ENCODE peak calls at places on chromosomes 5 and 9, in four cellular contexts. F is thoracic aorta, S is A549, C is WERI-Rb-1. E is an unnamed sample.

GRCh38 chr9:97714435-97714834 is 17.3 kb upstream of the XPA start:
- DNase-seq in F (no peak), S (peak; percentile 82), C (no peak), E (peak; percentile 44)

GRCh38 chr9:117744856-117745389 is 40.7 kb downstream of the TLR4 start:
- DNase-seq in F (no peak), S (no peak), C (no peak), E (no peak)

GRCh38 chr9:114117996-114118830 is 19.1 kb upstream of the KIF12 start:
- DNase-seq in C (no peak), S (no peak), F (no peak), E (no peak)

GRCh38 chr5:98514106-98514665 is 259.3 kb upstream of the RGMB start:
- DNase-seq in C (no peak), F (no peak), S (no peak), E (no peak)

GRCh38 chr5:42912184-42912766 is 100.6 kb upstream of the SELENOP start:
- DNase-seq in C (no peak), F (no peak), S (peak; percentile 73), E (peak; percentile 47)

GRCh38 chr5:69083412-69083811 is 10.4 kb upstream of the SLC30A5 start:
- DNase-seq in F (no peak), C (peak; percentile 53), S (peak; percentile 66), E (no peak)

GRCh38 chr9:3125602-3126392 is 281.9 kb upstream of the PUM3 start:
- DNase-seq in C (no peak), S (no peak), F (no peak), E (no peak)

GRCh38 chr5:6632324-6632930 is 417 bp downstream of the NSUN2 start:
- DNase-seq in S (no peak), F (no peak), C (peak; percentile 43), E (no peak)

GRCh38 chr5:68011259-68011760 is 204.2 kb upstream of the PIK3R1 start:
- DNase-seq in F (no peak), C (no peak), S (no peak), E (no peak)

GRCh38 chr5:104177651-104178050 is 615.1 kb upstream of the NUDT12 start:
- DNase-seq in S (no peak), F (no peak), C (no peak), E (no peak)

GRCh38 chr5:148230240-148230639 is 8.1 kb upstream of the MARCOL start:
- DNase-seq in C (no peak), F (no peak), S (no peak), E (no peak)

GRCh38 chr5:148228392-148228984 is 9.8 kb upstream of the MARCOL start:
- DNase-seq in F (no peak), C (no peak), S (no peak), E (no peak)

GRCh38 chr5:148224131-148224742 is 14.1 kb upstream of the MARCOL start:
- DNase-seq in F (no peak), S (no peak), C (no peak), E (no peak)

DNA sequence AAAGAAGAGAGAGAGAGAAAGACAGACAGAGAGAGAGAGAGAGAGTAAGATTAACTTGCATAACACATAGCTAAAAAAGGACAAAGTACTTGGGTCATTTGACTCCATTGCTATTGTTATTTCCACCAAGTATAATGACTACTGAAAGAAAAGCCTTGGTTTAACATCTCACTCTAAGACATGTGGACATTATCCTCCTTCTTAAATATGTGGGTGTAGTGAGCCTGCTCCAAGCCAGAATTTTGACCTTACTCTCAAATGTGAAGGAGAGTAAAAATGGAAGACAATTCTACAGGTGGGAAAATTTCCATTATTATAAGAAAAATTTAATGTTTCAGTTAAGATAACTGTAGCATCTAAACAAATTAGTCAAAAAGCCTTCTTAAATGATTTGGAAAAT is 8.5 kb upstream of the MARCOL start:
- DNase-seq in F (no peak), S (no peak), C (no peak), E (no peak)
- H3K4me3 ChIP-seq in F (no peak overlapping the region), S (no peak overlapping the region), C (no peak overlapping the region), E (no peak overlapping the region)

DNA sequence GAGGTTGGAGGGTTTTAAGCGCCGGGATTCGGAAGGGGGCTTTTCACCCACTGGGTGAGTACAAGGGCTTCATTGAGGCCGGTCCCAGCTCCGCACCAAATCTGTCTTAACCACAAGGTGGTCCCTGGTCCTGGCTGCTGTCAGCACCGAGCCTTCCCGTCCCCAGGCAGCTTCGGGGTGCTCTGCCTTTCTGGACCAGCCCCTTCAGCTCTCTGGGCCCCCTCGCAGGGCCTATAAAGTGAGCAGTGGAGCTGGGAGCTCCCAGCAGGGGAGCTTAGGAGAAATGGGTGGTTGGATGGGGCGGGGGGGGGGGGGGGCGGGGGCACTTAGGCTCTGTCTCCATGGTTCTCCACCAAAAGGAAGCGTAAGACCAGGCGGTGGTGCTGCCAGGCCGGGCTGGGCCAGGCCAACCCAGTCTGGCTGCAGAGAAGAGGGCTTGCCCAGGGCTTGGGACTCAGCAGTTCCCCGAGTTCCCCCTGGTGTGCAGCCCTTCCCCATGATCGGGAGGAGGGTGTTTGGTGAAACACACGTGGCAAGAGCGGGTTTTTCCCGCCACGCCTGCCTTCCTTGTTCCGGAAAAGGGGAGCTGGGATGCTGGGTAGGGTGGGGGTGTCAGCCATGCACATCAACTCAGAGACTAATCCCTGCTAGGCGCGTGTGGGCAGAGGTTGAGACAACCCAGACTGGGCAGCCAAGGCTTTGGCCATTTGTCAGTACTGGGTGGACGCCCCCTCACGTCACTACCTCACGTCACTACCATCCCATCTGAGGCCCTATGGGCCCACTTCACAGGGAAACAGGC is 32.7 kb downstream of the PRRX2 start:
- DNase-seq in C (no peak), S (no peak), F (peak; percentile 84), E (no peak)
- H3K4me3 ChIP-seq in C (peak overlapping the region; percentile 39), S (peak overlapping the region; percentile 64), F (peak overlapping the region; percentile 65), E (no peak overlapping the region)

GRCh38 chr9:6600426-6600825 is 45.1 kb downstream of the GLDC start:
- DNase-seq in F (no peak), S (no peak), C (no peak), E (no peak)

GRCh38 chr9:6600006-6600405 is 45.5 kb downstream of the GLDC start:
- DNase-seq in S (no peak), F (no peak), C (no peak), E (no peak)

GRCh38 chr9:6610073-6610472 is 35.5 kb downstream of the GLDC start:
- DNase-seq in S (no peak), C (no peak), F (no peak), E (no peak)

GRCh38 chr9:6609499-6610016 is 36.0 kb downstream of the GLDC start:
- DNase-seq in S (no peak), F (no peak), C (no peak), E (no peak)

DNA sequence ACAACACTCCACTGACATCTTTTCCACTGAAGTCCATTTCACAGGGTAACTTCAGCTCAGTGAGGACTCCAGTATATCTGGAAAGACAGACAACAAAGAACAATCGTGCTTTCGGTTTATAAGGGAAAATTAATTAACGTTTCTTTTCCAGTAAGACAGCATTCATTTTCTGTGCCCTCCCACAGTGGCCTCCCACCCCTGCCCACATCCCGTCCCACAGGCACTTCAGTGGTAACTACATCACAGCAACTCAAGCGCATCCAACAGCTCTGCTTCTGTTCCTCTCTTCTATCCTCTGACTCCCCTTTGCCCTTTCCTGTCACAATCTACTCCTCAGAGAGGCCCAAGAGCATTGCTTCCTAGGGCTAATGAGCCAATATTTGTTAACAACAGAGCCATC is 40.3 kb downstream of the GLDC start:
- DNase-seq in F (no peak), C (no peak), S (no peak), E (peak; percentile 79)
- H3K4me3 ChIP-seq in F (no peak overlapping the region), C (no peak overlapping the region), S (no peak overlapping the region), E (peak overlapping the region; percentile 45)

DNA sequence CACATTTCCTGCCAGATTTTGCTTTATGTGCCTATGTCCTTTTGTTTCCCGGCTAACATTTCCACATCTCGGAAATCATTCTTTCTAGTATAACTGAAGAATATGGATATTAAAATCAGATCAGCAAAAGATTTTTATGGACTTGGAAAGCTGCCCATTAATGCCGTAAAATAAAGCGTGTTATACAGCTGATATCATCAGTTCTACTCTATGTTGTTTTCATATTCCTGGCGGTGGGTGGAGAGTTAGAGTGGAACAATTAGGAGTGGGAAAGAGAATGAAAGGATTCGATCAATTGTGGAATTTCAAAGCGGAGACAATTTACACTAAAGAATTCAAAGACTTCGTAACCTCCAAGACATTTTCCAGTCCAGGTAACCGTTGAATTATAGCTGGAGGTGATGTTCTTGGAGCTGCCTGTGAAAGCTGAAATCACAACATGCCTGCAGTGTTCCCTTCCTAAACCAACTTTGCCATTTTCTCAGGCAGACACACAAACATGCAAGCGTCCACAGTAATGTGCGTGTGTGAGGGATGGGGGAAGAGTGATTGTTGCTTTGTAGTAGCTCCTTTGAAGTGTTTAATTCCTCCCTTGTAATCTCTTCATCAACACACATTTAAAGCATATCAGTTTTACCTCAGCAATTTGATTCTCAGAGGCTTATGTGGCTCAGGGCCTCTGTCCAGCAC is 543.9 kb downstream of the RAB3C start:
- DNase-seq in F (no peak), S (peak; percentile 87), C (no peak), E (peak; percentile 58)
- H3K4me3 ChIP-seq in F (peak overlapping the region; percentile 73), S (peak overlapping the region; percentile 0), C (no peak overlapping the region), E (peak overlapping the region; percentile 27)

DNA sequence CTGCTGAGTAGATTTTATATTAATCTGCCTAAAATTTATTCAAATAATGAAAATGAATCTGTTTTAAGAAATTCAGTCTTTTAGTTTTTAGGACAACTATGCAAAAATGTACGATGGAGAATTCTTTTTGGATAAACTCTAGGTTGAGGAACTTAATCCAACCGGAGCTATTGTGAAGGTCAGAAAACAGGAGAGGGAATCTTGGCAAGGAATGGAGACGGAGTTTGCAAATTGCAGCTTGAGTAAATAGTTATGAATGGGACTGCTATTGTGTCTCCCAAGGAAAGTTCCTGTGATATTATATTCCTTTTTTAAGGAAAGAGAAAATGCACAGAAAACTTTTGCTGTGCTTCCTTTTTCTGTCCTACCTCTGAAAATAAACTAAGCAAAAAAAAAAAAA is 67.9 kb downstream of the IQGAP2 start:
- DNase-seq in C (no peak), F (no peak), S (no peak), E (no peak)
- H3K4me3 ChIP-seq in C (no peak overlapping the region), F (no peak overlapping the region), S (no peak overlapping the region), E (no peak overlapping the region)

GRCh38 chr5:145841299-145841698 is 6.2 kb upstream of the PRELID2 start:
- DNase-seq in C (no peak), S (no peak), F (no peak), E (no peak)
- H3K4me3 ChIP-seq in C (no peak overlapping the region), S (no peak overlapping the region), F (no peak overlapping the region), E (no peak overlapping the region)

DNA sequence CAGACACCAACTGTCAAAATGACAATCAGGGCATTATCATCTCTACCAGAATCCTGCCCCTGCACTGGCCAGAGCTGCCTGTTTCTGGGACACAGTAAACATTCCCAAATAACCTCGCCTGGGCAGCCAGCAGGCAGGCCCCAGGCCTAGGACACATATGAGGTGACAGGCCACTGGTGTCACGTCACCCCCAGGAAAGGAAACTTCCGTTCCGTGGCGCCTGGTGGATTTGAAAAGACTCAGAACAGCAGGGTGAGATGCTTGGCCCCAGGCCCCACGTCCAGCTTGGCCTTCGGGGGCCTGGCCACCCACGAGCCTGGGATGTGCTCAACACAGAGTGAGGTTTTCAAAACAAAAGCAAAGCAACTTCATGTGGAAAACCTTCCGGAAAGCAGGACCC is 1.3 kb downstream of the SEMA4D start:
- DNase-seq in C (no peak), S (no peak), F (no peak), E (no peak)
- H3K4me3 ChIP-seq in C (peak overlapping the region; percentile 84), S (peak overlapping the region; percentile 97), F (peak overlapping the region; percentile 88), E (peak overlapping the region; percentile 87)